ENCODE peak calls at places on chromosome 12, in eight cellular contexts. Z is A549, H is ovary, R is tibial nerve, K is stomach, X is Peyer's patch, B is uterus, A is heart left ventricle. L is an unnamed sample.

GRCh38 chr12:118119449-118119879 is 15.7 kb upstream of the VSIG10 start:
- DNase-seq in Z (no peak), H (no peak), X (no peak), K (no peak), B (no peak), A (no peak), R (no peak), L (no peak)

GRCh38 chr12:55713721-55714120 is 2.1 kb upstream of the BLOC1S1 start:
- DNase-seq in X (no peak), B (no peak), H (no peak), K (no peak), A (no peak), R (no peak), Z (peak; percentile 29), L (no peak)

GRCh38 chr12:116169071-116169470 is 108.4 kb downstream of the MED13L start:
- DNase-seq in Z (no peak), X (no peak), B (no peak), K (no peak), H (no peak), R (no peak), A (no peak), L (no peak)

GRCh38 chr12:28130625-28131598 is 59.3 kb upstream of the CCDC91 start:
- DNase-seq in K (no peak), A (peak; percentile 28), B (peak; percentile 64), Z (peak; percentile 27), X (no peak), H (peak; percentile 44), R (no peak), L (no peak)

GRCh38 chr12:127399451-127399850 is 867.5 kb upstream of the TMEM132C start:
- DNase-seq in K (no peak), X (no peak), A (no peak), H (no peak), Z (no peak), R (no peak), B (no peak), L (no peak)

GRCh38 chr12:87086118-87086891 is 830.1 kb upstream of the MGAT4C start:
- DNase-seq in B (no peak), K (no peak), A (no peak), X (no peak), Z (no peak), R (no peak), H (no peak), L (no peak)

GRCh38 chr12:90938451-90938850 is 16.5 kb downstream of the CCER1 start:
- DNase-seq in H (no peak), A (no peak), K (no peak), Z (no peak), X (no peak), B (no peak), R (no peak), L (no peak)

GRCh38 chr12:6370994-6371754 is 4.2 kb downstream of the SCNN1A start:
- DNase-seq in K (peak; percentile 66), H (no peak), A (no peak), Z (peak; percentile 98), X (peak; percentile 78), R (no peak), B (peak; percentile 43), L (peak; percentile 89)

GRCh38 chr12:95956557-95957145 is 13.5 kb downstream of the AMDHD1 start:
- DNase-seq in R (no peak), Z (no peak), A (no peak), B (no peak), H (no peak), X (no peak), K (no peak), L (peak; percentile 19)

GRCh38 chr12:22447223-22447622 is 97.1 kb downstream of the C2CD5 start:
- DNase-seq in R (no peak), A (no peak), B (no peak), Z (no peak), K (no peak), X (no peak), H (no peak), L (no peak)

GRCh38 chr12:114512351-114512750 is 106.4 kb upstream of the TBX5 start:
- DNase-seq in H (no peak), K (no peak), Z (no peak), A (no peak), X (no peak), R (no peak), B (no peak), L (no peak)

GRCh38 chr12:29943683-29944082 is 159.9 kb upstream of the TMTC1 start:
- DNase-seq in H (no peak), X (no peak), R (no peak), Z (no peak), B (no peak), A (no peak), K (no peak), L (no peak)

GRCh38 chr12:6062427-6063378 is 61.8 kb downstream of the VWF start:
- DNase-seq in H (no peak), Z (peak; percentile 77), B (peak; percentile 30), A (peak; percentile 56), K (peak; percentile 53), X (peak; percentile 68), R (no peak), L (peak; percentile 49)

GRCh38 chr12:45435945-45436710 is 220.2 kb downstream of the ANO6 start:
- DNase-seq in A (peak; percentile 26), H (no peak), Z (no peak), X (no peak), K (no peak), B (no peak), R (no peak), L (no peak)

GRCh38 chr12:113065126-113066007 is 8.8 kb downstream of the DTX1 start:
- DNase-seq in R (no peak), A (no peak), K (no peak), H (no peak), X (no peak), B (no peak), Z (no peak), L (no peak)

GRCh38 chr12:45966486-45966885 is 23.9 kb downstream of the SCAF11 start:
- DNase-seq in Z (peak; percentile 5), B (no peak), A (no peak), H (no peak), X (no peak), K (no peak), R (no peak), L (no peak)

GRCh38 chr12:52251367-52252055 is 18.5 kb downstream of the KRT7 start:
- DNase-seq in X (no peak), K (no peak), R (no peak), A (no peak), B (no peak), Z (no peak), H (no peak), L (no peak)

GRCh38 chr12:97368462-97369150 is 94.0 kb upstream of the RMST start:
- DNase-seq in H (no peak), K (no peak), A (no peak), R (no peak), B (no peak), Z (no peak), X (no peak), L (peak; percentile 41)

DNA sequence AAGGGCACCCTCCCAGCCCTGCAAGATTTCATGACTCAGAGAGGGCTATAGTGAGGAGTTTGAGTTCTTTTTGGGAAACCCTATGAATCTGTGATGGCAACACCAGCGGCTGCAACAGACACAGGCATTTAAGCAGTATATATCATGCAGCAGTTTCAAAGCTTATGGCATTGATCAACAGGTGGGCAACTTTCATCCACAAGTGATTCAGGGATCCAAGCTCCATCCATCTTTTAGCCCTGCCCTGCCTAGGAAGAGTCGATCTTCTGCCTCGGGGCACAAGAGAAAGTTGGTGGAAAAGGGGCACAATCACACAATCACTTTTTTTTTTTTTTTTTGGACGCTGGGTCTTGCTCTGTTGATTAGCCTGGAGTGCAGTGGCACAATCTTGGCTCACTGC is 8.3 kb upstream of the FAM222A start:
- DNase-seq in K (no peak), Z (no peak), R (no peak), H (no peak), B (no peak), X (no peak), A (no peak), L (no peak)
- H3K4me1 ChIP-seq in K (peaks cover 9% of the 10 kb centered on the region), Z (peaks cover 4% of the 10 kb centered on the region), R (no peaks in the 10 kb centered on the region), H (no peaks in the 10 kb centered on the region), B (no peaks in the 10 kb centered on the region), X (no peaks in the 10 kb centered on the region), A (no peaks in the 10 kb centered on the region), L (no peaks in the 10 kb centered on the region)

GRCh38 chr12:109093022-109093918 is at the start of gene ALKBH2:
- DNase-seq in Z (peak; percentile 93), A (peak; percentile 95), K (peak; percentile 95), X (peak; percentile 96), H (peak; percentile 93), B (peak; percentile 92), R (peak; percentile 87), L (peak; percentile 93)
- TF ChIP-seq POLR2A in Z (peak; percentile 94), A (no peak), K (no peak), X (no peak), H (peak; percentile 27), B (peak; percentile 49), R (peak; percentile 47), L (no peak)

DNA sequence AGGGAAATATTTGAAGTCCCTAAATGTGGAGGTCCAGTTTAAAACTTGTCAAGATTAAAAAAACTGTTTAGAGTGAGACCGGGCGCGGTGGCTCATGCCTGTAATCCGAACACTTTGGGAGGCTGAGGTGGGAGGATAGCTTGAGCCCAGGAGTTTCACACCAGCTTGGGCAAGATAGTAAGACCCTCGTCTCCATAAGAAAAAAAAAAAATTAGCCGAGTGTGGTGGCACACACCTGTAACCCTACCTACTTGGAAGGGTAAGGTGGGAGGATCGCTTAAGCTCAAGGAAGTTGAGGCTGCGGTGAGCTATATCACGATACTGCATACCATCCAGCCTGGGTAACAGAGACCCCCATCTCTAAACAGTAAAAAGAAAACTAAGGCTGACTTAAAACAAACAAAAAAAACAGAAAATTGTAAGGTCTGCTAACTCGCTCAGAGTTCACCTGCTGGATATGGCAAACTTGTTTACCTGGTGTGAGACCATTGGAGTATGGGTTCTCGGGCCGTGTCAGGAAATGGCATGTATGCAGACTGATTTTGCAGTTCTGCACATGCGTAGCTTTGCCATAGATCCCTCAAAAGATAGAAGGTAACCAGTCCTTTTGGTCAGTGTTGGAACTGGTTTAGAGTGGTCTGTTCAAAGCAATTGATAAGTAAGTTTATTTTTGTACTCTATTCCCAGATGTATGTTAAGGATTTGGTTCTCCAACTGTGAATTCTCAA is 2.1 kb downstream of the RNF10 start:
- DNase-seq in H (no peak), Z (no peak), X (no peak), R (no peak), A (no peak), K (peak; percentile 34), B (no peak), L (no peak)
- H3K4me1 ChIP-seq in H (peaks cover 28% of the 10 kb centered on the region), Z (peaks cover 42% of the 10 kb centered on the region), X (peaks cover 6% of the 10 kb centered on the region), R (peaks cover 51% of the 10 kb centered on the region), A (peaks cover 38% of the 10 kb centered on the region), K (peaks cover 62% of the 10 kb centered on the region), B (peaks cover 15% of the 10 kb centered on the region), L (peaks cover 50% of the 10 kb centered on the region)

GRCh38 chr12:124455336-124455735 is 112.1 kb downstream of the NCOR2 start:
- DNase-seq in R (no peak), A (peak; percentile 26), X (no peak), B (no peak), K (no peak), H (peak; percentile 23), Z (no peak), L (no peak)

GRCh38 chr12:124454735-124455134 is 112.7 kb downstream of the NCOR2 start:
- DNase-seq in K (no peak), R (no peak), Z (no peak), X (no peak), B (no peak), A (peak; percentile 12), H (no peak), L (no peak)

GRCh38 chr12:124452576-124453391 is 114.6 kb downstream of the NCOR2 start:
- DNase-seq in Z (no peak), X (no peak), K (no peak), A (peak; percentile 24), H (peak; percentile 24), B (no peak), R (no peak), L (no peak)

GRCh38 chr12:124454352-124454725 is 113.1 kb downstream of the NCOR2 start:
- DNase-seq in R (no peak), B (no peak), A (no peak), X (no peak), Z (no peak), K (no peak), H (no peak), L (no peak)

GRCh38 chr12:124453419-124454351 is 113.7 kb downstream of the NCOR2 start:
- DNase-seq in B (peak; percentile 63), X (peak; percentile 62), K (peak; percentile 70), A (peak; percentile 94), R (peak; percentile 66), Z (peak; percentile 84), H (peak; percentile 58), L (peak; percentile 46)
- TF ChIP-seq POLR2A in B (no peak), X (no peak), K (no peak), A (no peak), R (no peak), Z (no peak), H (no peak), L (no peak)

L was measured in thyroid gland.